ENCODE peak calls at places on chromosomes 1 and 21, in nine cellular contexts. X, U, Z, F, K, P, B, O and S are unnamed samples. For H3K9me3 and H3K4me1, the result is how much of the 10 kb centered on the place peaks cover.

GRCh38 chr21:41611966-41612606 is 104.1 kb upstream of the TMPRSS2 start:
- DNase-seq in X (peak), K (no peak), U (peak), B (peak), Z (no peak), O (peak), F (peak), P (peak), S (no peak)

GRCh38 chr1:38464071-38464661 is 395.4 kb downstream of the RRAGC start:
- DNase-seq in B (no peak), Z (no peak), P (no peak), K (no peak), X (no peak), O (no peak), F (no peak), U (no peak), S (no peak)

GRCh38 chr1:11784993-11785769 is 20.6 kb downstream of the MTHFR start:
- DNase-seq in O (peak), X (peak), P (peak), Z (peak), U (peak), F (peak), K (peak), B (peak), S (peak)

GRCh38 chr1:111596499-111596898 is 23.1 kb upstream of the RAP1A start:
- DNase-seq in Z (no peak), F (no peak), X (no peak), U (no peak), B (no peak), K (no peak), O (no peak), P (no peak), S (no peak)

GRCh38 chr1:181159451-181160151 is 71.1 kb downstream of the IER5 start:
- DNase-seq in F (peak), B (peak), Z (peak), P (no peak), X (peak), K (no peak), O (peak), U (no peak), S (peak)

GRCh38 chr1:70044832-70045231 is 160.5 kb downstream of the LRRC40 start:
- DNase-seq in P (no peak), F (peak), U (no peak), K (no peak), B (peak), O (no peak), X (no peak), Z (peak), S (no peak)

GRCh38 chr1:151476083-151476482 is 16.8 kb upstream of the POGZ start:
- DNase-seq in F (no peak), K (no peak), O (peak), X (no peak), Z (no peak), B (no peak), P (no peak), U (no peak), S (no peak)

GRCh38 chr1:104295516-104295915 is 545.8 kb downstream of the AMY1C start:
- DNase-seq in K (no peak), Z (no peak), P (no peak), F (no peak), B (no peak), X (no peak), O (no peak), U (no peak), S (no peak)

GRCh38 chr1:9312183-9312582 is 19.5 kb downstream of the SPSB1 start:
- DNase-seq in K (no peak), Z (no peak), O (no peak), F (no peak), U (no peak), B (no peak), X (no peak), P (no peak), S (no peak)

GRCh38 chr1:39081266-39082139 is 55.4 kb downstream of the NDUFS5 start:
- DNase-seq in P (peak), O (no peak), F (peak), X (no peak), B (no peak), K (peak), Z (no peak), U (no peak), S (peak)

GRCh38 chr21:38227401-38227800 is 29.4 kb upstream of the KCNJ15 start:
- DNase-seq in P (no peak), X (no peak), Z (no peak), F (no peak), O (no peak), B (peak), K (no peak), U (no peak), S (peak)
- H3K9me3 ChIP-seq in P (under half), X (half or more), Z (under half), F (under half), O (under half), B (under half), K (under half), U (half or more), S (under half)

GRCh38 chr1:2449636-2450454 is 26.2 kb upstream of the PLCH2 start:
- DNase-seq in O (no peak), K (no peak), U (no peak), B (no peak), X (no peak), Z (no peak), F (no peak), P (no peak), S (peak)

GRCh38 chr1:2455757-2456156 is 20.3 kb upstream of the PLCH2 start:
- DNase-seq in U (no peak), Z (no peak), O (no peak), P (no peak), F (no peak), X (no peak), K (no peak), B (peak), S (no peak)

GRCh38 chr1:2451744-2452582 is 24.1 kb upstream of the PLCH2 start:
- DNase-seq in X (no peak), Z (peak), O (no peak), P (no peak), F (peak), B (peak), U (peak), K (no peak), S (peak)

GRCh38 chr1:2454227-2454626 is 21.9 kb upstream of the PLCH2 start:
- DNase-seq in Z (no peak), X (no peak), B (no peak), O (no peak), K (no peak), U (no peak), F (no peak), P (no peak), S (no peak)

GRCh38 chr1:2452583-2453315 is 23.3 kb upstream of the PLCH2 start:
- DNase-seq in O (no peak), U (peak), F (peak), K (no peak), Z (no peak), P (no peak), B (peak), X (no peak), S (peak)
- H3K4me1 ChIP-seq in O (under half), U (half or more), F (under half), K (under half), Z (under half), P (under half), B (under half), X (under half), S (under half)

GRCh38 chr1:33007190-33008050 is 29.3 kb downstream of the AK2 start:
- DNase-seq in K (no peak), P (no peak), F (peak), O (no peak), B (peak), U (peak), Z (peak), X (peak), S (peak)
- TF ChIP-seq CTCF in K (peak), P (peak), F (peak), O (peak), B (peak), U (peak), Z (peak), X (no peak), S (peak)

GRCh38 chr21:38881041-38881570 is 75.4 kb downstream of the ETS2 start:
- DNase-seq in U (no peak), K (no peak), P (no peak), F (no peak), B (no peak), Z (no peak), X (no peak), O (no peak), S (no peak)

GRCh38 chr21:38880578-38880966 is 74.8 kb downstream of the ETS2 start:
- DNase-seq in X (no peak), P (no peak), F (no peak), U (no peak), B (no peak), Z (no peak), O (no peak), K (no peak), S (no peak)

GRCh38 chr21:38879912-38880577 is 74.3 kb downstream of the ETS2 start:
- DNase-seq in B (no peak), F (no peak), Z (no peak), O (no peak), X (no peak), U (no peak), K (no peak), P (no peak), S (no peak)

GRCh38 chr21:38875694-38876492 is 70.2 kb downstream of the ETS2 start:
- DNase-seq in U (no peak), P (no peak), K (no peak), F (peak), O (no peak), X (no peak), Z (no peak), B (peak), S (no peak)

GRCh38 chr21:38878394-38879179 is 72.9 kb downstream of the ETS2 start:
- DNase-seq in Z (no peak), O (no peak), B (no peak), X (no peak), U (no peak), P (no peak), F (no peak), K (no peak), S (no peak)
- H3K9me3 ChIP-seq in Z (under half), O (under half), B (under half), X (under half), U (under half), P (under half), F (under half), K (under half), S (under half)

DNA sequence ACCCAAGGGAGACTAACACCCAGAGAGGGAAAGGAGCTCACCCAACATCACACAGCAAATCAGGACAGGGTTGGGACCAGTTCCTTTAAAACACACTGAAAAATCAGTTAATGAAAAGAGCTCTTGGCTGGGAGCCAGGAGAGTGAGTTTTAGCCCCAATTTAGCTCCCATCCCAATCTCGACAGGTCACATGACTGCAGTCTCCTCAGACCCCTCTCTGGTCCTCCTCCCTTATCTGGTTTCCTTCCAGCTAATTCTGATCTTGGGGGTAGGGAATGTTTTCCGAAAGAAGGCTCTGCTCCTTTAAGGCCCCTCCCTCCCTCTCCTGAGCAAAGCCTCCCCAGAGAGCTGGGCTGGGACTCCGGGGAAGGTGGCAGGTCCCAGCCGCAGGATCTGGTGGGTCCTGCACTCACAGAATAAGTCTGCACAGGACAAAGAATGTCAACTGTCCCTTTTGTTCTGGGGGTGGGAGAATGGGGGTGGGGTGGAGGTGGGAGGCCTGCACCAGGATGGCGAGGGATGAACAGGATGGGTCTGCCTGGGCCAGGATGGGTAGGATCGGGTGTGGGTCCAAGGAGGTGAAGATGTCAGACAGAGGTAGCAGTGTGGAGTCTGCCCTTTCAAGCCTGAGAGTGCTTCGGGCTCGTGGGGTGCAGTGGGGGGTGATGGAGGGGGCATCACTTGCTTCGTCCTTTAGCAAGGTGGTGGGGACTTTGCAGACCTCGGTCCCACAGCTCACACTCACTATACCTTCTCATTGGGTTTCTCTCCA is 57.3 kb upstream of the SSBP3 start:
- DNase-seq in Z (no peak), U (no peak), F (no peak), X (no peak), B (no peak), K (no peak), O (no peak), P (peak), S (peak)
- H3K4me1 ChIP-seq in Z (under half), U (under half), F (under half), X (under half), B (under half), K (under half), O (under half), P (under half), S (under half)

DNA sequence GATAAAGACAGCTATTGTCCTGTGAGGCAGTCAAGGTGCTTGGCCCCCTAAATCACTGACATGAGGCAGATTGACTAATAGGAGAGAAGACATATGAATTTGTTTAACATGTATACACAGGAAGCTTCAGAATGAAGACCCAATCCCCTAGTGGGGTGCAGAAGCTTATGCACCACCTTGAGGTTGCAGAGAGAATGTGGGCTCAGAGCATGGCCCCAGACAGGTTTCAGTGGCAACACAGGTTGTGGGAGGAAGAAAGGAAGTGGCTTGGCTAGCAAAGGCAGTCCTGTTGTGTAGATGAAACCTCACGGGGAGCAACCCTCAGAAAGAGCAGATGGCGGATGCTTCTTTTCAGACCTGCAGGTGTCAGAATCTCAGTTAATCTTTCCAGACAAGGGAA is 37.0 kb upstream of the PARP1 start:
- DNase-seq in O (peak), B (no peak), X (no peak), K (no peak), Z (no peak), F (no peak), U (no peak), P (no peak), S (no peak)
- TF ChIP-seq CTCF in O (peak), B (no peak), X (no peak), K (no peak), Z (no peak), F (no peak), U (no peak), P (no peak), S (no peak)

GRCh38 chr21:9772348-9772672 is 749.1 kb upstream of the TPTE start:
- DNase-seq in O (no peak), U (no peak), Z (no peak), K (no peak), B (no peak), F (no peak), P (no peak), X (no peak), S (no peak)
- H3K9me3 ChIP-seq in O (under half), U (under half), Z (under half), K (under half), B (half or more), F (under half), P (under half), X (under half), S (under half)